ENCODE peak calls at places on chromosomes 13 and 19, in seven cellular contexts. S, Z, Q, M, T, D and X are unnamed samples.

GRCh38 chr19:47369923-47370625 is 21.0 kb downstream of the DHX34 start:
- DNase-seq in S (no peak), Z (peak; percentile 68), T (no peak), M (no peak), D (no peak), Q (peak; percentile 84), X (no peak)

GRCh38 chr13:80921556-80921955 is 580.6 kb upstream of the SPRY2 start:
- DNase-seq in T (no peak), Z (no peak), Q (no peak), S (no peak), D (no peak), M (no peak), X (no peak)

GRCh38 chr19:42095814-42096230 is 19.9 kb downstream of the ZNF574 start:
- DNase-seq in Z (no peak), T (no peak), Q (no peak), S (no peak), M (no peak), D (no peak), X (no peak)

GRCh38 chr19:46620716-46621115 is 4.2 kb downstream of the PTGIR start:
- DNase-seq in D (no peak), Z (peak; percentile 40), Q (peak; percentile 41), M (no peak), S (no peak), T (no peak), X (no peak)

GRCh38 chr13:30039506-30039905 is 189.1 kb upstream of the UBL3 start:
- DNase-seq in S (no peak), M (no peak), Z (no peak), T (no peak), Q (no peak), D (no peak), X (no peak)

GRCh38 chr19:10419646-10420443 is 493 bp upstream of the PDE4A start:
- DNase-seq in Q (peak; percentile 33), D (peak; percentile 71), Z (peak; percentile 65), M (no peak), S (peak; percentile 95), T (no peak), X (no peak)

GRCh38 chr13:76017861-76018556 is 381.9 kb downstream of the LMO7 start:
- DNase-seq in T (no peak), S (no peak), Z (no peak), Q (no peak), D (no peak), M (no peak), X (no peak)

GRCh38 chr13:26095338-26095737 is 43.5 kb upstream of the SHISA2 start:
- DNase-seq in T (no peak), M (no peak), Z (no peak), D (no peak), Q (no peak), S (no peak), X (no peak)

GRCh38 chr19:54155694-54156093 is 3.8 kb downstream of the LENG1 start:
- DNase-seq in S (no peak), Z (no peak), M (no peak), T (no peak), D (no peak), Q (no peak), X (no peak)

GRCh38 chr13:110187501-110188161 is 119.3 kb downstream of the COL4A1 start:
- DNase-seq in M (no peak), Q (peak; percentile 44), S (no peak), D (no peak), Z (peak; percentile 59), T (no peak), X (no peak)

GRCh38 chr19:19224852-19225494 is 13.2 kb downstream of the NCAN start:
- DNase-seq in S (peak; percentile 73), T (peak; percentile 46), M (no peak), D (peak; percentile 84), Q (peak; percentile 78), Z (peak; percentile 77), X (no peak)

GRCh38 chr19:4367781-4368127 is 24.4 kb downstream of the MPND start:
- DNase-seq in Q (no peak), Z (no peak), D (no peak), M (no peak), T (no peak), S (no peak), X (no peak)

GRCh38 chr13:43730642-43731041 is 56.1 kb downstream of the ENOX1 start:
- DNase-seq in Q (peak; percentile 27), T (no peak), S (no peak), M (no peak), Z (peak; percentile 73), D (no peak), X (no peak)

GRCh38 chr13:42592915-42593718 is 19.2 kb downstream of the TNFSF11 start:
- DNase-seq in S (no peak), Z (no peak), T (no peak), D (no peak), Q (no peak), M (no peak), X (no peak)

GRCh38 chr13:50244355-50244912 is 229.2 kb downstream of the KCNRG start:
- DNase-seq in M (no peak), S (no peak), Z (no peak), T (no peak), Q (no peak), D (no peak), X (no peak)

GRCh38 chr13:20069956-20070355 is 90.9 kb downstream of the GJA3 start:
- DNase-seq in D (no peak), Z (no peak), M (no peak), T (no peak), S (no peak), Q (no peak), X (no peak)

GRCh38 chr13:111153977-111154332 is 38.8 kb downstream of the ARHGEF7 start:
- DNase-seq in M (no peak), T (no peak), S (no peak), Z (peak; percentile 53), Q (peak; percentile 78), D (no peak), X (no peak)

GRCh38 chr19:8307400-8307964 is 676 bp downstream of the CD320 start:
- DNase-seq in D (no peak), T (no peak), S (no peak), Q (no peak), Z (no peak), M (no peak), X (no peak)

GRCh38 chr19:10760268-10760944 is 42.5 kb downstream of the DNM2 start:
- DNase-seq in Q (no peak), D (peak; percentile 36), M (no peak), S (no peak), Z (peak; percentile 49), T (no peak), X (no peak)

GRCh38 chr19:56245062-56245740 is 27.3 kb upstream of the EDDM13 start:
- DNase-seq in Z (peak; percentile 46), S (no peak), M (no peak), D (no peak), Q (peak; percentile 58), T (no peak), X (no peak)

GRCh38 chr13:22316494-22317025 is 645.7 kb downstream of the FGF9 start:
- DNase-seq in D (no peak), Q (no peak), T (no peak), Z (no peak), S (no peak), M (no peak), X (no peak)

GRCh38 chr13:31209172-31209818 is 9.5 kb downstream of the B3GLCT start:
- DNase-seq in D (no peak), Q (peak; percentile 68), Z (peak; percentile 13), S (peak; percentile 23), T (peak; percentile 61), M (no peak), X (peak; percentile 50)

GRCh38 chr13:24348797-24349515 is 39.6 kb downstream of the C1QTNF9 start:
- DNase-seq in Q (no peak), D (no peak), S (no peak), M (no peak), T (no peak), Z (no peak), X (no peak)

GRCh38 chr19:43465468-43466120 is at the start of gene LYPD3:
- DNase-seq in D (peak; percentile 22), Q (peak; percentile 2), S (no peak), T (no peak), Z (peak; percentile 74), M (no peak), X (no peak)

GRCh38 chr19:50416034-50416814 is 2.5 kb upstream of the SPIB start:
- DNase-seq in M (no peak), S (no peak), Q (no peak), T (no peak), Z (no peak), D (no peak), X (no peak)

GRCh38 chr19:38532939-38533338 is 84.8 kb downstream of the MAP4K1 start:
- DNase-seq in Q (no peak), S (no peak), D (no peak), T (no peak), M (no peak), Z (no peak), X (no peak)

GRCh38 chr19:40704491-40705361 is 12.0 kb downstream of the COQ8B start:
- DNase-seq in Z (no peak), T (no peak), Q (no peak), D (no peak), S (no peak), M (no peak), X (no peak)